ENCODE peak calls at places on chromosome 12, in five cellular contexts. S is breast epithelium, F is stomach, H is GM12891, K is prostate gland. Z is an unnamed sample.

GRCh38 chr12:120225852-120226640 is 25.1 kb upstream of the RPLP0 start:
- DNase-seq in S (no peak), H (peak), K (no peak), F (peak), Z (no peak)

GRCh38 chr12:8493084-8493483 is 20.2 kb upstream of the CLEC4D start:
- DNase-seq in H (peak), S (no peak), F (no peak), K (no peak), Z (no peak)

GRCh38 chr12:5369298-5369697 is 62.6 kb upstream of the NTF3 start:
- DNase-seq in S (no peak), F (no peak), H (no peak), K (no peak), Z (no peak)

GRCh38 chr12:10960260-10960659 is 21.2 kb upstream of the TAS2R14 start:
- DNase-seq in S (no peak), F (no peak), K (no peak), H (no peak), Z (no peak)

GRCh38 chr12:49698619-49699545 is 8.3 kb downstream of the FMNL3 start:
- DNase-seq in S (no peak), K (no peak), F (no peak), H (peak), Z (no peak)

GRCh38 chr12:108596854-108597558 is 878 bp downstream of the TMEM119 start:
- DNase-seq in F (no peak), H (no peak), S (no peak), K (no peak), Z (no peak)

GRCh38 chr12:61713121-61713520 is 547.1 kb upstream of the USP15 start:
- DNase-seq in S (no peak), K (no peak), H (no peak), F (no peak), Z (no peak)

GRCh38 chr12:115060477-115061168 is 376.6 kb upstream of the TBX3 start:
- DNase-seq in H (no peak), S (no peak), K (no peak), F (no peak), Z (no peak)

GRCh38 chr12:132423251-132424117 is 66.5 kb upstream of the FBRSL1 start:
- DNase-seq in F (no peak), K (no peak), H (no peak), S (no peak), Z (no peak)

GRCh38 chr12:109302770-109303169 is 6.3 kb downstream of the FOXN4 start:
- DNase-seq in S (no peak), F (no peak), K (no peak), H (no peak), Z (no peak)

GRCh38 chr12:64836856-64837255 is 12.4 kb downstream of the TBC1D30 start:
- DNase-seq in K (peak), F (no peak), H (no peak), S (no peak), Z (no peak)

GRCh38 chr12:103455020-103455763 is 40.6 kb downstream of the C12orf42 start:
- DNase-seq in F (no peak), S (no peak), H (no peak), K (no peak), Z (no peak)

GRCh38 chr12:123532021-123532420 is 1.5 kb downstream of the RILPL1 start:
- DNase-seq in F (no peak), K (no peak), S (no peak), H (peak), Z (no peak)

GRCh38 chr12:132344601-132345000 is 15.2 kb upstream of the GALNT9 start:
- DNase-seq in S (no peak), F (no peak), H (no peak), K (no peak), Z (no peak)

GRCh38 chr12:89353188-89353822 is 1.0 kb upstream of the DUSP6 start:
- DNase-seq in S (peak), H (peak), K (peak), F (peak), Z (no peak)

GRCh38 chr12:132182206-132182710 is 38.0 kb downstream of the NOC4L start:
- DNase-seq in S (no peak), K (no peak), H (no peak), F (no peak), Z (no peak)

GRCh38 chr12:111413442-111414086 is 7.8 kb downstream of the SH2B3 start:
- DNase-seq in F (no peak), K (no peak), H (no peak), S (no peak), Z (no peak)

GRCh38 chr12:104285740-104286537 is 17.6 kb upstream of the EID3 start:
- DNase-seq in K (no peak), S (no peak), F (peak), H (no peak), Z (no peak)

GRCh38 chr12:77122661-77123060 is 57.3 kb upstream of the E2F7 start:
- DNase-seq in S (no peak), H (no peak), F (no peak), K (no peak), Z (no peak)

GRCh38 chr12:51846911-51847829 is 1.3 kb downstream of the FIGNL2 start:
- DNase-seq in S (no peak), F (no peak), H (no peak), K (peak), Z (no peak)

GRCh38 chr12:85445060-85445938 is 165.3 kb downstream of the ALX1 start:
- DNase-seq in H (no peak), F (no peak), K (no peak), S (no peak), Z (no peak)

GRCh38 chr12:8844665-8845064 is 22.2 kb downstream of the A2ML1 start:
- DNase-seq in H (no peak), S (peak), K (no peak), F (peak), Z (no peak)

GRCh38 chr12:115354007-115354452 is 670.1 kb upstream of the TBX3 start:
- DNase-seq in S (no peak), H (no peak), K (peak), F (peak), Z (no peak)

GRCh38 chr12:132866251-132866828 is 21.1 kb downstream of the CHFR start:
- DNase-seq in K (peak), S (no peak), F (no peak), H (no peak), Z (no peak)

GRCh38 chr12:125683748-125684381 is 618.6 kb downstream of the AACS start:
- DNase-seq in F (peak), S (no peak), H (peak), K (peak), Z (no peak)

GRCh38 chr12:102169922-102170698 is 27.5 kb downstream of the PMCH start:
- DNase-seq in K (no peak), S (no peak), H (no peak), F (no peak), Z (no peak)

GRCh38 chr12:108696111-108696995 is 35.0 kb downstream of the CORO1C start:
- DNase-seq in S (no peak), K (peak), H (no peak), F (no peak), Z (peak)

GRCh38 chr12:26318661-26319068 is 123.3 kb downstream of the SSPN start:
- DNase-seq in H (no peak), K (no peak), F (no peak), S (no peak), Z (no peak)

GRCh38 chr12:40054554-40055226 is 51.2 kb downstream of the SLC2A13 start:
- DNase-seq in K (no peak), S (no peak), H (no peak), F (no peak), Z (no peak)

GRCh38 chr12:112928978-112929377 is 9.3 kb upstream of the OAS3 start:
- DNase-seq in K (no peak), H (no peak), S (no peak), F (no peak), Z (peak)

GRCh38 chr12:2013527-2014223 is 9.4 kb upstream of the DCP1B start:
- DNase-seq in K (no peak), S (no peak), F (peak), H (no peak), Z (no peak)

GRCh38 chr12:3950714-3951320 is 77.6 kb upstream of the PARP11 start:
- DNase-seq in K (no peak), S (no peak), H (no peak), F (no peak), Z (no peak)

GRCh38 chr12:43758247-43758727 is 303 bp downstream of the PUS7L start:
- DNase-seq in F (peak), H (peak), K (peak), S (peak), Z (no peak)

GRCh38 chr12:77835982-77836381 is 5.3 kb downstream of the NAV3 start:
- DNase-seq in K (no peak), S (no peak), F (no peak), H (no peak), Z (no peak)

GRCh38 chr12:53677612-53678133 is 1.8 kb upstream of the ATP5MC2 start:
- DNase-seq in F (no peak), H (no peak), K (no peak), S (no peak), Z (no peak)

GRCh38 chr12:51326762-51327439 is 2.9 kb upstream of the BIN2 start:
- DNase-seq in F (no peak), H (peak), S (no peak), K (no peak), Z (no peak)

GRCh38 chr12:45779936-45780335 is 50.4 kb downstream of the ARID2 start:
- DNase-seq in K (no peak), S (no peak), F (no peak), H (no peak), Z (no peak)

GRCh38 chr12:14259481-14260010 is 105.9 kb upstream of the ATF7IP start:
- DNase-seq in H (no peak), S (no peak), F (no peak), K (no peak), Z (no peak)

GRCh38 chr12:61251076-61251475 is 1009.1 kb upstream of the USP15 start:
- DNase-seq in K (no peak), S (no peak), F (no peak), H (no peak), Z (no peak)

GRCh38 chr12:105935106-105935505 is 203.6 kb downstream of the NUAK1 start:
- DNase-seq in S (no peak), H (no peak), F (no peak), K (peak), Z (no peak)

GRCh38 chr12:121780429-121780828 is 13.1 kb downstream of the RHOF start:
- DNase-seq in F (no peak), H (no peak), S (no peak), K (no peak), Z (no peak)

GRCh38 chr12:121779422-121779895 is 14.0 kb downstream of the RHOF start:
- DNase-seq in H (no peak), F (no peak), S (no peak), K (no peak), Z (no peak)

GRCh38 chr12:121781751-121782615 is 11.5 kb downstream of the RHOF start:
- DNase-seq in S (no peak), H (no peak), F (no peak), K (no peak), Z (no peak)

GRCh38 chr12:121776190-121777098 is 17.0 kb downstream of the RHOF start:
- DNase-seq in S (peak), H (peak), F (peak), K (peak), Z (no peak)

DNA sequence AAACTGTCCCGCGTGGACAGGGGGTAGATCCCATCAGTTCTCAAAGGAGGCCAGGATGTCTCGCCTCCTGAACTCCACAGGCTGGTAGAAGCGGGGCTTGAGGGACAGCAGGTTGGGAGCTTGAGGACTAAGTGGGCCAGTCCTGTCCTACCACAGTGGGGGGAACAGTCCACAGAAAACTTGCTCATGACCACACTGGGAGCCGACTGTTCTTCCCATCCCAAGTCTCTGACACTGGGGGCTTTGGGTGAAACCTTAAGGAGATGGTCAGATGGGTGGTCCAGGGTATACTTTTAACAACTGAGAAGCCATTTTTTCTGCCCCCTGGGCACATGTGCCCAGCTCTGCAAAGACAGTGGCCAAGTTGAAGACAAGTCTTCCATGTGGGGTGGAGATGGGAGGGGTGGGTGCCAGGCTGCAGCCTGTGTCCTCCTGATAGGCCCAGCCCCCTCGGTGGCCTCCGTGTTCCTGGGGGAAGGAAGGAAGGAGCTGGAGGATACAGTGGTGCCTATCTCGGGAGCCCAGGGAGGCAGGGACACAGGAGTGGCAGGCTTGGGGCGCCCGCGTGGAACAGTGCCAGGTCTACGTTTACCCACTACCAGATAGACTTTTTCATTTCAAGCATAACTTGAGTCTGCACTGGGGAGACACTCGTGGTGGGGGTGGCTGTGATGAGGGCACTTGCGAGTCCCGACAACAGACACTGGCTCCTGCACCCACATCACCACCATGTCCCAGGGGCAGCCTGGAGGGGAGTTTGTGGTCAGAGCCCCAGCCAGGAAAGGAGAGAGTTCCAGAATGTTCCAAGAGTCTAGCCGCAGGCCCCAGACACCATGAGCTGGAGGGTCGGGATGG is 14.7 kb downstream of the RHOF start:
- DNase-seq in K (no peak), H (no peak), F (no peak), S (no peak), Z (no peak)
- TF ChIP-seq POLR2A in K (no peak), H (no peak), F (no peak), S (no peak), Z (no peak)

GRCh38 chr12:66255737-66256136 is 46.6 kb upstream of the HELB start:
- DNase-seq in F (no peak), S (no peak), K (no peak), H (no peak), Z (no peak)
- TF ChIP-seq POLR2AphosphoS5 in F (no peak), S (no peak), K (no peak), H (no peak), Z (no peak)

GRCh38 chr12:57459055-57459749 is 383 bp upstream of the GLI1 start:
- DNase-seq in S (peak), H (peak), F (peak), K (peak), Z (no peak)
- TF ChIP-seq POLR2A in S (no peak), H (peak), F (no peak), K (peak), Z (no peak)

DNA sequence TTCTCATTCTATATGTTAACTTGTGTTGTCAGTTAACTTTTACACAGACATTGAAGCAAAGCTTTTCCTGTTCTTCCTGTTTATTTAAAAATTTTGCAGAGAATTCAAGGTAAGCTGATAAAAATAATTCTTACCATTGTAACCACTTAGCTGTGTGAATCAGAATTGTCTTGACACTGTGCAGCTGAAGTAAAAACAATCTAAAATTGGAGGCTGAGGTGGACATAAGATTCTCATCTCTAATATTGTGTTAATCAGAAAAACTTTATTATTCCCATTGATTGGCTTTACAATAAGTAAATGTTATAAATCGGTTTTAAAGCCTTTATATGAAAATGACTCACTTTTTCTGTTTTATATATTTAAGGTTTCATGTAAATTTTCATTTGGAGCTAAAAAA is 240.3 kb upstream of the PLEKHG7 start:
- DNase-seq in F (no peak), S (no peak), H (no peak), K (no peak), Z (no peak)
- TF ChIP-seq POLR2AphosphoS5 in F (no peak), S (no peak), H (no peak), K (no peak), Z (no peak)